ENCODE peak calls at places on chromosomes 4 and X, in six cellular contexts. V is naive thymus-derived CD8-positive, alpha-beta T cell; M is ecto neural progenitor cell; G is NCI-H1105 treated with DMSO at 0.1 percent for 48 hours; L is stimulated activated CD8-positive, alpha-beta memory T cell treated with anti-CD3 and anti-CD28 coated beads, Interleukin-4, amount 100 ng/mL, for 48 hours; B is fibroblast of mammary gland. X is an unnamed sample.

GRCh38 chrX:71183341-71183740 is 38.7 kb downstream of the NLGN3 start:
- DNase-seq in V (no peak), M (peak), G (no peak), L (no peak), B (no peak), X (no peak)

GRCh38 chrX:72169008-72169728 is 12.4 kb upstream of the PIN4 start:
- DNase-seq in V (no peak), M (no peak), G (no peak), L (no peak), B (peak), X (peak)

GRCh38 chr4:181619651-181620050 is 623.6 kb upstream of the TENM3 start:
- DNase-seq in V (no peak), M (no peak), G (no peak), L (no peak), B (no peak), X (no peak)

GRCh38 chr4:177118596-177118995 is 191.1 kb upstream of the NEIL3 start:
- DNase-seq in V (no peak), M (no peak), G (no peak), L (no peak), B (peak), X (peak)

GRCh38 chr4:150357829-150358228 is 224.1 kb upstream of the MAB21L2 start:
- DNase-seq in V (no peak), M (no peak), G (no peak), L (no peak), B (no peak), X (no peak)

GRCh38 chrX:111131572-111131971 is 35.6 kb downstream of the PAK3 start:
- DNase-seq in V (no peak), M (no peak), G (no peak), L (no peak), B (peak), X (peak)

GRCh38 chr4:62077406-62077805 is 877.3 kb downstream of the ADGRL3 start:
- DNase-seq in V (no peak), M (no peak), G (no peak), L (no peak), B (no peak), X (no peak)

GRCh38 chr4:39323836-39324235 is 42.3 kb downstream of the RFC1 start:
- DNase-seq in V (no peak), M (no peak), G (no peak), L (no peak), B (no peak), X (peak)

GRCh38 chrX:2391869-2392606 is 108.7 kb downstream of the DHRSX start:
- DNase-seq in V (no peak), M (no peak), G (no peak), L (no peak), B (peak), X (peak)

GRCh38 chr4:153209410-153209809 is 5.2 kb downstream of the TRIM2 start:
- DNase-seq in V (no peak), M (no peak), G (no peak), L (no peak), B (no peak), X (no peak)

GRCh38 chrX:134144231-134144630 is 92.8 kb upstream of the CCDC160 start:
- DNase-seq in V (no peak), M (no peak), G (peak), L (no peak), B (peak), X (peak)

GRCh38 chr4:86706923-86707597 is 112.9 kb downstream of the PTPN13 start:
- DNase-seq in V (no peak), M (no peak), G (no peak), L (no peak), B (peak), X (peak)

GRCh38 chr4:148205481-148205880 is 236.7 kb downstream of the NR3C2 start:
- DNase-seq in V (no peak), M (no peak), G (no peak), L (no peak), B (no peak), X (no peak)

GRCh38 chr4:168877779-168878491 is 132.1 kb downstream of the CBR4 start:
- DNase-seq in V (peak), M (peak), G (no peak), L (peak), B (no peak), X (no peak)

GRCh38 chr4:92231511-92231910 is 72.3 kb upstream of the GRID2 start:
- DNase-seq in V (no peak), M (no peak), G (no peak), L (no peak), B (no peak), X (no peak)

GRCh38 chrX:112120737-112121136 is 38.2 kb upstream of the TRPC5 start:
- DNase-seq in V (no peak), M (no peak), G (no peak), L (no peak), B (no peak), X (no peak)

GRCh38 chr4:36128689-36129088 is 115.6 kb downstream of the ARAP2 start:
- DNase-seq in V (no peak), M (no peak), G (no peak), L (no peak), B (peak), X (peak)

GRCh38 chr4:54322817-54323417 is 93.8 kb downstream of the PDGFRA start:
- DNase-seq in V (no peak), M (peak), G (peak), L (peak), B (peak), X (peak)

GRCh38 chrX:129636175-129636681 is 18.5 kb downstream of the APLN start:
- DNase-seq in V (no peak), M (no peak), G (no peak), L (no peak), B (no peak), X (no peak)

GRCh38 chr4:118032691-118033090 is 1.6 kb upstream of the NDST3 start:
- DNase-seq in V (no peak), M (no peak), G (peak), L (no peak), B (peak), X (peak)

GRCh38 chr4:8285976-8286718 is 16.6 kb downstream of the HTRA3 start:
- DNase-seq in V (no peak), M (no peak), G (no peak), L (no peak), B (no peak), X (no peak)

GRCh38 chrX:25048176-25048575 is 32.4 kb upstream of the ARX start:
- DNase-seq in V (no peak), M (no peak), G (no peak), L (no peak), B (no peak), X (no peak)

GRCh38 chrX:45697591-45697990 is 496.9 kb upstream of the DIPK2B start:
- DNase-seq in V (no peak), M (no peak), G (no peak), L (no peak), B (peak), X (peak)

GRCh38 chr4:112213091-112213490 is 18.5 kb upstream of the AP1AR start:
- DNase-seq in V (no peak), M (no peak), G (no peak), L (no peak), B (peak), X (peak)

GRCh38 chr4:75892508-75892907 is 9.7 kb downstream of the PPEF2 start:
- DNase-seq in V (no peak), M (no peak), G (no peak), L (no peak), B (no peak), X (no peak)

GRCh38 chr4:88985088-88985779 is 71.8 kb downstream of the FAM13A start:
- DNase-seq in V (no peak), M (no peak), G (no peak), L (no peak), B (peak), X (peak)

GRCh38 chrX:110671068-110671803 is 124.4 kb downstream of the CHRDL1 start:
- DNase-seq in V (no peak), M (no peak), G (no peak), L (no peak), B (peak), X (peak)

GRCh38 chr4:73539386-73539785 is 57.8 kb downstream of the AFM start:
- DNase-seq in V (no peak), M (no peak), G (no peak), L (no peak), B (peak), X (peak)